ENCODE peak calls at places on chromosomes 2 and 18, in five cellular contexts. K is A549, U is hepatocyte, N is HL-60, C is heart left ventricle. J is an unnamed sample.

GRCh38 chr2:210337159-210337558 is 22.2 kb upstream of the MYL1 start:
- DNase-seq in N (no peak), C (no peak), U (no peak), K (no peak), J (no peak)

GRCh38 chr2:105609756-105610397 is 134.8 kb upstream of the NCK2 start:
- DNase-seq in U (no peak), K (no peak), N (no peak), C (no peak), J (no peak)

GRCh38 chr2:206218792-206219509 is 55.5 kb upstream of the ZDBF2 start:
- DNase-seq in K (no peak), C (no peak), U (no peak), N (no peak), J (no peak)

GRCh38 chr2:152573168-152573567 is 144.1 kb downstream of the PRPF40A start:
- DNase-seq in N (peak), U (no peak), K (peak), C (no peak), J (no peak)

GRCh38 chr18:44742741-44743311 is 62.1 kb downstream of the SETBP1 start:
- DNase-seq in C (peak), N (no peak), U (no peak), K (peak), J (no peak)

GRCh38 chr18:22346342-22346967 is 71.3 kb downstream of the CTAGE1 start:
- DNase-seq in K (no peak), N (no peak), C (peak), U (peak), J (no peak)

GRCh38 chr2:57987835-57988573 is 58.6 kb upstream of the VRK2 start:
- DNase-seq in N (no peak), C (no peak), K (no peak), U (no peak), J (no peak)

GRCh38 chr18:11324956-11325873 is 175.8 kb upstream of the PIEZO2 start:
- DNase-seq in U (no peak), N (no peak), K (no peak), C (no peak), J (no peak)

GRCh38 chr18:39494211-39494896 is 1928.8 kb upstream of the CELF4 start:
- DNase-seq in U (peak), N (no peak), C (no peak), K (no peak), J (no peak)

GRCh38 chr2:74768401-74768914 is 65.5 kb upstream of the HK2 start:
- DNase-seq in N (no peak), C (peak), U (no peak), K (no peak), J (no peak)

GRCh38 chr2:237912271-237913192 is 53.1 kb downstream of the RAMP1 start:
- DNase-seq in N (no peak), C (peak), U (no peak), K (no peak), J (no peak)

GRCh38 chr2:147273106-147273505 is 571.7 kb upstream of the ACVR2A start:
- DNase-seq in N (no peak), C (no peak), U (no peak), K (no peak), J (no peak)

GRCh38 chr2:134142341-134142738 is 111.5 kb upstream of the MGAT5 start:
- DNase-seq in U (no peak), C (no peak), K (no peak), N (no peak), J (no peak)
- H3K27ac ChIP-seq in U (no peak), C (no peak), K (no peak), N (no peak), J (no peak)

GRCh38 chr2:183214680-183215079 is 90.4 kb downstream of the NUP35 start:
- DNase-seq in U (no peak), K (no peak), C (no peak), N (no peak), J (no peak)
- TF ChIP-seq CTCF in U (no peak), K (no peak), C (no peak), N (no peak), J (no peak)

GRCh38 chr18:48781990-48782368 is 168.8 kb downstream of the SMAD7 start:
- DNase-seq in N (no peak), K (no peak), U (peak), C (peak), J (no peak)
- H3K4me3 ChIP-seq in N (no peak), K (no peak), U (no peak), C (peak), J (no peak)

GRCh38 chr2:46171441-46171953 is 125.7 kb upstream of the EPAS1 start:
- DNase-seq in C (no peak), K (peak), U (peak), N (no peak), J (no peak)
- H3K27ac ChIP-seq in C (no peak), K (peak), U (peak), N (no peak), J (peak)

DNA sequence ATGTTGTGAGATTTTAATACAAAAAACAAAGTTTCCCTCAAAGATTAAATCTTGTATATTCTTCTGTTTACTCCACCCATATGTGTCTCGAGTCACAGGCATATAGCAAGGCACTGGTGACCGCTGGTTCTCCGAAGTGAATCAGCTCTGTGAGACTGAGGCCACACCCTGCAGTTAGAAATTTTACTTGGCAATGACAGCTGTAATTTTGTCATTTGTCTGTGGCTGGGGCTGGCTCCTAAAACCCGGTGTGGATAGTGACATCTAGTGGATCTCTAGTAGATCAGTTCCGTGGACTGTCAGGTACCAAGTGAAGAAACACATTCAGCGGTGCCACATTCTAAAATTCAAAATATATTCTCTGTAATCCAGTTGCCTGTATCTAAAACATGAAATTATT is 278.0 kb downstream of the NEDD4L start:
- DNase-seq in K (peak), C (peak), N (peak), U (peak), J (no peak)
- TF ChIP-seq CTCF in K (peak), C (peak), N (no peak), U (peak), J (peak)

J was measured in left lung.